ENCODE peak calls at places on chromosomes 6 and 20, in seven cellular contexts. F is fibroblast of the conjunctiva, B is right lobe of liver, N is ELR, K is AG09309, M is dorsolateral prefrontal cortex, P is T1000. H is an unnamed sample.
A peak's percentile ranks its signal among the peaks of the same experiment; 100 is the strongest.

GRCh38 chr6:106098383-106099234 is 12.5 kb downstream of the PRDM1 start:
- DNase-seq in F (no peak), B (no peak), N (peak; percentile 80), K (no peak), M (no peak), P (no peak), H (no peak)

GRCh38 chr6:79494841-79495240 is 42.4 kb downstream of the LCA5 start:
- DNase-seq in F (no peak), B (no peak), N (no peak), K (no peak), M (no peak), P (no peak), H (no peak)

GRCh38 chr6:84976516-84977420 is 212.4 kb upstream of the TBX18 start:
- DNase-seq in F (peak; percentile 28), B (no peak), N (no peak), K (no peak), M (no peak), P (no peak), H (peak; percentile 67)

GRCh38 chr20:46751856-46752255 is 42.4 kb downstream of the SLC2A10 start:
- DNase-seq in F (no peak), B (no peak), N (peak; percentile 37), K (no peak), M (no peak), P (peak; percentile 76), H (no peak)

GRCh38 chr20:33673411-33674293 is 576 bp downstream of the NECAB3 start:
- DNase-seq in F (no peak), B (peak; percentile 25), N (peak; percentile 74), K (no peak), M (no peak), P (no peak), H (no peak)

GRCh38 chr20:46199198-46199597 is 81.1 kb downstream of the CD40 start:
- DNase-seq in F (no peak), B (no peak), N (peak; percentile 33), K (no peak), M (no peak), P (no peak), H (no peak)

GRCh38 chr20:58693226-58694006 is 816 bp downstream of the NPEPL1 start:
- DNase-seq in F (no peak), B (no peak), N (peak; percentile 34), K (no peak), M (peak; percentile 23), P (no peak), H (no peak)

GRCh38 chr6:166561766-166562165 is 24.7 kb downstream of the RAMACL start:
- DNase-seq in F (no peak), B (no peak), N (no peak), K (peak; percentile 72), M (no peak), P (no peak), H (no peak)

GRCh38 chr6:154520280-154520679 is 9.8 kb upstream of the CNKSR3 start:
- DNase-seq in F (no peak), B (no peak), N (no peak), K (no peak), M (no peak), P (no peak), H (no peak)

GRCh38 chr20:48769111-48769879 is 58.5 kb downstream of the PREX1 start:
- DNase-seq in F (no peak), B (no peak), N (peak; percentile 32), K (no peak), M (no peak), P (no peak), H (no peak)

GRCh38 chr20:11271920-11272594 is 598.3 kb upstream of the JAG1 start:
- DNase-seq in F (no peak), B (no peak), N (no peak), K (no peak), M (no peak), P (no peak), H (no peak)

GRCh38 chr6:32047855-32048766 is 9.9 kb downstream of the CYP21A2 start:
- DNase-seq in F (no peak), B (peak; percentile 78), N (peak; percentile 77), K (no peak), M (peak; percentile 49), P (peak; percentile 53), H (no peak)

GRCh38 chr20:44959082-44959895 is 908 bp downstream of the TOMM34 start:
- DNase-seq in F (peak; percentile 20), B (no peak), N (peak; percentile 90), K (no peak), M (no peak), P (no peak), H (no peak)

GRCh38 chr20:12968472-12968871 is 40.3 kb upstream of the SPTLC3 start:
- DNase-seq in F (no peak), B (no peak), N (no peak), K (no peak), M (no peak), P (no peak), H (no peak)

GRCh38 chr6:139376054-139376355 is 1.6 kb upstream of the CITED2 start:
- DNase-seq in F (peak; percentile 52), B (peak; percentile 43), N (no peak), K (no peak), M (no peak), P (no peak), H (peak; percentile 16)

GRCh38 chr20:62706857-62707256 is 1.8 kb upstream of the NTSR1 start:
- DNase-seq in F (no peak), B (no peak), N (no peak), K (no peak), M (no peak), P (no peak), H (no peak)

GRCh38 chr20:62695448-62696414 is 12.9 kb upstream of the NTSR1 start:
- DNase-seq in F (no peak), B (no peak), N (no peak), K (no peak), M (no peak), P (no peak), H (no peak)